ENCODE peak calls at places on chromosomes 2 and 18, in five cellular contexts. R, Q, P, K and G are unnamed samples.

GRCh38 chr2:176132397-176133086 is 3.0 kb downstream of the HOXD8 start:
- DNase-seq in R (no peak), K (no peak), Q (no peak), P (no peak), G (no peak)

GRCh38 chr2:238418999-238419546 is 7.7 kb upstream of the ASB1 start:
- DNase-seq in K (no peak), P (no peak), Q (no peak), R (no peak), G (no peak)

GRCh38 chr2:192090878-192091277 is 103.9 kb downstream of the TMEFF2 start:
- DNase-seq in K (no peak), Q (no peak), P (no peak), R (no peak), G (no peak)

GRCh38 chr2:104690255-104690999 is 163.5 kb upstream of the POU3F3 start:
- DNase-seq in R (no peak), Q (peak; percentile 54), K (no peak), P (no peak), G (no peak)

GRCh38 chr2:67674668-67675067 is 277.5 kb downstream of the ETAA1 start:
- DNase-seq in P (no peak), K (no peak), Q (no peak), R (no peak), G (no peak)

GRCh38 chr2:184598313-184599053 is at the start of gene ZNF804A:
- DNase-seq in K (peak; percentile 67), Q (peak; percentile 76), P (peak; percentile 4), R (peak; percentile 27), G (peak; percentile 4)

GRCh38 chr2:197258580-197258979 is 52.0 kb downstream of the ANKRD44 start:
- DNase-seq in K (no peak), R (no peak), P (peak; percentile 10), Q (peak; percentile 65), G (no peak)

GRCh38 chr2:29334723-29335122 is 219.5 kb downstream of the CLIP4 start:
- DNase-seq in K (no peak), Q (no peak), P (no peak), R (no peak), G (no peak)

GRCh38 chr2:26316041-26316440 is 29.9 kb upstream of the SELENOI start:
- DNase-seq in P (no peak), Q (no peak), R (peak; percentile 46), K (no peak), G (no peak)

GRCh38 chr2:78992451-78992806 is 33.1 kb upstream of the REG3G start:
- DNase-seq in Q (no peak), P (no peak), R (peak; percentile 37), K (no peak), G (peak; percentile 16)

GRCh38 chr18:79881695-79882094 is 69.8 kb downstream of the SLC66A2 start:
- DNase-seq in Q (no peak), K (no peak), R (no peak), P (no peak), G (no peak)

GRCh38 chr2:41998201-41998781 is 49.5 kb upstream of the PKDCC start:
- DNase-seq in Q (no peak), P (no peak), R (no peak), K (no peak), G (no peak)

GRCh38 chr18:75075016-75075305 is 134.0 kb downstream of the PTGR3 start:
- DNase-seq in Q (no peak), P (no peak), K (no peak), R (no peak), G (no peak)

GRCh38 chr2:166090900-166091299 is 36.9 kb downstream of the SCN1A start:
- DNase-seq in R (no peak), P (peak; percentile 6), Q (peak; percentile 43), K (no peak), G (no peak)

GRCh38 chr2:56749152-56749752 is 565.5 kb downstream of the CCDC85A start:
- DNase-seq in Q (peak; percentile 50), R (peak; percentile 68), P (peak; percentile 28), K (no peak), G (peak; percentile 12)

GRCh38 chr18:23107718-23108117 is 27.6 kb upstream of the CABLES1 start:
- DNase-seq in Q (no peak), R (no peak), P (peak; percentile 37), K (peak; percentile 10), G (no peak)

GRCh38 chr2:171513719-171514160 is 8.5 kb upstream of the CYBRD1 start:
- DNase-seq in R (no peak), K (no peak), Q (no peak), P (no peak), G (no peak)

GRCh38 chr18:79603321-79604204 is 76.0 kb upstream of the CTDP1 start:
- DNase-seq in Q (no peak), R (no peak), K (peak; percentile 59), P (no peak), G (no peak)

GRCh38 chr2:14626873-14627272 is 5.6 kb upstream of the LRATD1 start:
- DNase-seq in R (peak; percentile 29), Q (no peak), P (peak; percentile 58), K (no peak), G (no peak)

GRCh38 chr18:51250458-51251024 is 53.1 kb upstream of the MEX3C start:
- DNase-seq in R (no peak), K (no peak), P (no peak), Q (no peak), G (no peak)

GRCh38 chr2:62382122-62382521 is 123.9 kb downstream of the TMEM17 start:
- DNase-seq in K (no peak), P (no peak), Q (no peak), R (peak; percentile 4), G (peak; percentile 11)

GRCh38 chr2:84481702-84482101 is 22.6 kb upstream of the SUCLG1 start:
- DNase-seq in K (no peak), R (peak; percentile 30), P (peak; percentile 25), Q (peak; percentile 86), G (peak; percentile 20)

GRCh38 chr18:3329471-3329870 is 67.5 kb downstream of the MYL12B start:
- DNase-seq in Q (no peak), P (peak; percentile 56), K (no peak), R (peak; percentile 72), G (peak; percentile 73)

GRCh38 chr2:230796280-230796862 is 68.4 kb upstream of the ITM2C start:
- DNase-seq in R (peak; percentile 72), K (no peak), P (peak; percentile 55), Q (peak; percentile 86), G (no peak)

GRCh38 chr2:234165421-234165820 is 114.9 kb downstream of the SPP2 start:
- DNase-seq in K (no peak), P (peak; percentile 9), R (no peak), Q (peak; percentile 98), G (no peak)

GRCh38 chr2:129233166-129233565 is 746.3 kb upstream of the RAB6C start:
- DNase-seq in K (no peak), R (no peak), Q (no peak), P (no peak), G (no peak)

DNA sequence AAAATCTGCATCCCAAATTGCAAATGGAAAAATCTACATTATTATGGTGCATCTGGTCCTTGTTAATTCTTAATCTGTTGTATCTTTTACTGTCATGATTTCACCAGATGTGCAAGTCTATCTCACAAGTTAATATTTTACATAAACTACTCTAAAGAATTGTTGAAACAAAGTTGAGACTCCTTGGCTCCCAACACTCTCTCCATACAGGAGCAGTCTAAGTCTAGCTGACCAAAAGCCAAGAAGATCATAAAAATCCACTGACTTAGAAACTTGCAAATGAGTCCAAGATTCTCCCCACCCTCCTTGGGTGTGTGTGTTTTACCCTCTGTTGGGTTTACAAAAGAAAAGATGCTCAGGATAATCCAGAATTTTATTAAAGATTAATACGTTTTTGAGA is 85.1 kb downstream of the NCKAP5 start:
- DNase-seq in K (no peak), P (no peak), Q (no peak), R (no peak), G (no peak)
- H3K27ac ChIP-seq in K (no peak overlapping the region), P (no peak overlapping the region), Q (no peak overlapping the region), R (no peak overlapping the region), G (no peak overlapping the region)

DNA sequence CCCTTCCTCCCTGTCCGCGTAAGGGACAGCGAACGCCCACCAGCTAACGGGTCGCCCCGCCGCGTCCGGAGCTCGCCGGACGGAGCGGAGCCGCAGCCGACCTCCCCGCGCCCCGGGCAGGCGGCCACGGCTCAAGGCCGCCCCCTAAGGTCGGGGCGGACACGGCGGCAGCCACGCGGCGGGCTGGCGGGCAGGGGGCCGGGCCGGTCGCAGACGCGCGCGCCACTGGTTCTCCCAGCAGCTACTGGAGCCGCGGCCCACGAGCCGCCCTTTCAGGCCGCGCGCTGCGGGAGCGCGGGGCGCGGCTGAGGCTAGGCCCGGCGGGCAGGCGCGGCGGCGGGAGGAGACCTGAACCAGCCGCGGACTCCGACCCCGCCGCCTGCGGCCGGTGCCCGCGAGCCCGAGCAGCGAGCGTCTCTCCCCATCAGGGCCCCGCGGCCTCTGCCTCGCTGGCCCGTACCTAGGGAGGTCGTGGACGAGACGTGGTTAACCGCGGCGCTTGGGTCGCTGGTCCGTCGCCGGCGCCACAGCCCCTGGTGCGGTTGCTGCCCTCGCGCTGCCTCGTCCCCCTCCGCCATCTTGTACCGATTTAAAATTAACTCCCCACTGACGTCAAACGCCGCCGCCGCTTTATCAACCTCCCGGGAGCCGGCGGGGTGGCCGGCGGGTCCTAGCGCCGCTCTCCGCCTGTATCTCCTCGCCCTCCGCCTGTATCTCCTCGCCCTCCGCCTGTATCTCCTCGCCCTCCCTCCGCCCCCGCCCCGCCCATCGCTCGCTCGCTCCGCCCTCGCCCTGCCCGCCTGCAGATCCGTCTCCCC is at the start of gene ATL2:
- DNase-seq in P (peak; percentile 94), K (peak; percentile 97), R (peak; percentile 93), Q (peak; percentile 96), G (peak; percentile 62)
- TF ChIP-seq CTCF in P (peak; percentile 37), K (peak; percentile 39), R (peak; percentile 33), Q (peak; percentile 26), G (peak; percentile 78)

GRCh38 chr2:218959141-218959731 is at the start of gene CDK5R2:
- DNase-seq in P (peak; percentile 74), Q (peak; percentile 71), R (peak; percentile 92), K (no peak), G (peak; percentile 100)
- H3K27ac ChIP-seq in P (no peak within 1 kb of the TSS), Q (no peak within 1 kb of the TSS), R (no peak within 1 kb of the TSS), K (no peak within 1 kb of the TSS), G (no peak within 1 kb of the TSS)

GRCh38 chr18:56789004-56789888 is 138.1 kb downstream of the WDR7 start:
- DNase-seq in Q (no peak), K (no peak), P (peak; percentile 14), R (peak; percentile 68), G (peak; percentile 3)
- TF ChIP-seq CTCF in Q (no peak), K (no peak), P (peak; percentile 72), R (peak; percentile 90), G (peak; percentile 43)

GRCh38 chr2:174487536-174488162 is 820 bp upstream of the GPR155 start:
- DNase-seq in Q (no peak), R (no peak), P (no peak), K (no peak), G (no peak)
- H3K27ac ChIP-seq in Q (peak overlapping the region; percentile 85), R (peak overlapping the region; percentile 63), P (peak overlapping the region; percentile 77), K (peak overlapping the region; percentile 76), G (peak overlapping the region; percentile 67)

GRCh38 chr2:20666364-20667150 is at the start of gene GDF7:
- DNase-seq in R (no peak), P (no peak), Q (no peak), K (peak; percentile 93), G (no peak)
- TF ChIP-seq CTCF in R (peak; percentile 10), P (no peak), Q (no peak), K (peak; percentile 57), G (no peak)

DNA sequence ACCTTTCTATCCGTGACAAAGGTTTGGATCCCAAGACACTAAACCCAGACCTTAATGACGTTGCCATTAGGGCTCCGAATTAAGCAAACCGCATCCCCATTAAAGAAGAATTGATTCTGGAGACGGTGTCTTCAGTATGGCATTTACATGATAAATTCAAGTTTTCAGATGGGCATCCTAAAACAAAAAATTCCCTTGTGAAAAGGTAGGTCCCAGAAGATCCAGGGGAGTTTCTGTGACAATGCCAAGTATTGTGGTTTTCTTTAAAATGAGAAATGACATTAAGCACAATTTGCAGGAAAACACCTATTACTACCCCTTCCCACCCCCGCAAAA is 655 bp upstream of the YWHAQ start:
- DNase-seq in K (no peak), R (no peak), Q (no peak), P (no peak), G (no peak)
- H3K27ac ChIP-seq in K (peak overlapping the region; percentile 91), R (no peak overlapping the region), Q (peak overlapping the region; percentile 69), P (peak overlapping the region; percentile 68), G (peak overlapping the region; percentile 94)